ENCODE peak calls at places on chromosome 11, in seven cellular contexts. K is lung, O is dorsolateral prefrontal cortex, I is mammary epithelial cell, X is A549, N is RWPE1, W is PC-3. Q is an unnamed sample.
A peak's percentile ranks its signal among the peaks of the same experiment; 100 is the strongest.

GRCh38 chr11:42526366-42526765 is 785.4 kb upstream of the API5 start:
- DNase-seq in K (no peak), O (peak; percentile 34), I (no peak), X (no peak), N (no peak), W (no peak), Q (no peak)

GRCh38 chr11:18526130-18526520 is 617 bp downstream of the TSG101 start:
- DNase-seq in K (no peak), O (no peak), I (no peak), X (no peak), N (no peak), W (no peak), Q (no peak)

GRCh38 chr11:114308689-114309089 is 12.5 kb downstream of the NNMT start:
- DNase-seq in K (peak; percentile 42), O (no peak), I (peak; percentile 76), X (no peak), N (no peak), W (no peak), Q (no peak)

GRCh38 chr11:8793114-8793777 is 110.7 kb downstream of the RPL27A start:
- DNase-seq in K (no peak), O (no peak), I (no peak), X (no peak), N (no peak), W (no peak), Q (no peak)

GRCh38 chr11:71562120-71562519 is 3.2 kb upstream of the KRTAP5-10 start:
- DNase-seq in K (no peak), O (no peak), I (peak; percentile 18), X (no peak), N (no peak), W (peak; percentile 59), Q (no peak)

GRCh38 chr11:24093410-24093809 is 403.4 kb upstream of the LUZP2 start:
- DNase-seq in K (no peak), O (no peak), I (no peak), X (no peak), N (no peak), W (no peak), Q (no peak)

GRCh38 chr11:19093976-19094375 is 23.0 kb upstream of the ZDHHC13 start:
- DNase-seq in K (no peak), O (no peak), I (peak; percentile 52), X (no peak), N (peak; percentile 42), W (peak; percentile 45), Q (no peak)

GRCh38 chr11:44763111-44763820 is 36.5 kb downstream of the TSPAN18 start:
- DNase-seq in K (no peak), O (no peak), I (peak; percentile 20), X (no peak), N (no peak), W (no peak), Q (no peak)

GRCh38 chr11:107655607-107656006 is 56.2 kb downstream of the SLN start:
- DNase-seq in K (peak; percentile 31), O (no peak), I (no peak), X (no peak), N (no peak), W (no peak), Q (no peak)

GRCh38 chr11:3967695-3968094 is 112.2 kb downstream of the STIM1 start:
- DNase-seq in K (no peak), O (no peak), I (no peak), X (no peak), N (no peak), W (no peak), Q (no peak)

GRCh38 chr11:132913295-132913694 is 619.0 kb downstream of the OPCML start:
- DNase-seq in K (no peak), O (no peak), I (no peak), X (no peak), N (no peak), W (no peak), Q (no peak)

GRCh38 chr11:107719062-107719461 is 7.2 kb upstream of the SLN start:
- DNase-seq in K (no peak), O (no peak), I (no peak), X (no peak), N (no peak), W (no peak), Q (no peak)

GRCh38 chr11:119416606-119417580 is 6.1 kb downstream of the THY1 start:
- DNase-seq in K (no peak), O (peak; percentile 69), I (peak; percentile 44), X (no peak), N (no peak), W (peak; percentile 53), Q (no peak)

GRCh38 chr11:3707176-3707575 is 36.0 kb upstream of the CHRNA10 start:
- DNase-seq in K (no peak), O (no peak), I (no peak), X (no peak), N (no peak), W (no peak), Q (no peak)

GRCh38 chr11:84241374-84242131 is 955.4 kb upstream of the CCDC90B start:
- DNase-seq in K (no peak), O (no peak), I (no peak), X (no peak), N (no peak), W (no peak), Q (no peak)

GRCh38 chr11:14789879-14790484 is 102.0 kb downstream of the CYP2R1 start:
- DNase-seq in K (no peak), O (no peak), I (no peak), X (peak; percentile 10), N (no peak), W (peak; percentile 36), Q (no peak)

GRCh38 chr11:130631119-130631518 is 182.7 kb downstream of the ADAMTS15 start:
- DNase-seq in K (no peak), O (no peak), I (peak; percentile 95), X (peak; percentile 70), N (peak; percentile 88), W (peak; percentile 98), Q (no peak)

GRCh38 chr11:94271885-94272372 is 32.5 kb upstream of the IZUMO1R start:
- DNase-seq in K (no peak), O (no peak), I (peak; percentile 68), X (no peak), N (peak; percentile 41), W (no peak), Q (peak; percentile 38)

GRCh38 chr11:75330279-75330678 is 21.2 kb downstream of the ARRB1 start:
- DNase-seq in K (no peak), O (no peak), I (no peak), X (no peak), N (no peak), W (no peak), Q (no peak)

GRCh38 chr11:63866211-63866610 is 27.3 kb downstream of the MARK2 start:
- DNase-seq in K (peak; percentile 87), O (no peak), I (peak; percentile 61), X (no peak), N (no peak), W (peak; percentile 42), Q (peak; percentile 84)

GRCh38 chr11:8812438-8812837 is 98.6 kb upstream of the AKIP1 start:
- DNase-seq in K (peak; percentile 83), O (no peak), I (no peak), X (peak; percentile 55), N (no peak), W (no peak), Q (no peak)

GRCh38 chr11:58916637-58917036 is 22.7 kb upstream of the GLYATL1 start:
- DNase-seq in K (no peak), O (no peak), I (no peak), X (no peak), N (no peak), W (no peak), Q (no peak)

GRCh38 chr11:122642472-122642922 is 13.0 kb upstream of the UBASH3B start:
- DNase-seq in K (no peak), O (no peak), I (peak; percentile 80), X (peak; percentile 95), N (peak; percentile 61), W (peak; percentile 98), Q (no peak)

DNA sequence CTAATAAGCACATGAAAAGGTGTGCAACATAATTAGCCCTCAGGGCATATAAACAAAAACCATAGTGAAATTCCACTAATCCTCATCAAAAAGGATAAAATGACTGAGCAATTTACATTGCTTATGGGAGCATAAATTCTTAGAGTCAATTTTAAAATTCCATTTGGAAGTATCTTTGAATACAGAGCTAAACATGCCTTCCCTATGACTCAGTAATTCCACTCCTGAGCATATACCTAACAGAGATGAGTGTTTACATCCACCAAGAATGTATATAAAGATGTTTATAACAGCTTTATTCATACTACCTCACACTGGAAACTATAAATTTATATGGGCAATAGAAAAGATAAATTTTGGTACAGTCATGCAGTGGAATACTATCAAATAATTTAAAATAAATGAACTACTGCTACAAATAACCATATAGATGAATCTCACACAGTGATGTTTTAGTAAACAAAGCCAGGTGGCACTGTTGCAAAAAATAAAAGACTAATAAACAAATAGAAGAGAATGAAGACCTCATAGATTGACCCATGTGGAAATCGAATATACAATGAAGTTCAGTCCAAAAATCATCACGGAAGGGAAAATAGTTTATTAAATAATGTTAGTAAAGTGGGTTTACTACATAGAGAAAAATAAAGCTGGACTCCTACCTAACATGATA is 8.2 kb upstream of the OR2D2 start:
- DNase-seq in K (no peak), O (no peak), I (no peak), X (no peak), N (peak; percentile 5), W (peak; percentile 30), Q (no peak)
- TF ChIP-seq CTCF in K (no peak), O (no peak), I (peak; percentile 12), X (no peak), N (no peak), W (peak; percentile 43), Q (peak; percentile 17)

DNA sequence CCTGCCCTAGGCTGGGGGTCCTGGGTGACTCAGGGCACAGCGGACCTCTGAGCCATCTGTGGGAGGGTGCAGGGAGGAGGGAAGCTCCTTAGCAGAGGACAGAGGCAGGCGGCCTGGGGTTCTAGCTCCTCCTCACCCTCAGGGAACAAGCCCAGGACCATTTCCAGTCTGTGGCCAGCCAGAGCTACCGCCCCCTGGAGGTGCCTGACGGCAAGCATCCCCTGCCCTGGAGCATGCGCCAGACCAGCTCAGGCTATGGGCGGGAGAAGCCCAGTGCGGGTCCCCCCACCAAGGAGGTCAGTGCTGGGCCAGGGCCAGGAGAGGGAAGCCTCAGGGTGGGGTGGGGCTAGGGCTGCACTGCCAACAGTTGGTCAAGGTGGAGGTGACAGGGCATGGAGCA is 26.0 kb upstream of the LRRC10B start:
- DNase-seq in K (no peak), O (no peak), I (no peak), X (peak; percentile 33), N (no peak), W (peak; percentile 37), Q (no peak)
- TF ChIP-seq CTCF in K (no peak), O (no peak), I (peak; percentile 55), X (peak; percentile 40), N (peak; percentile 18), W (peak; percentile 75), Q (peak; percentile 68)

DNA sequence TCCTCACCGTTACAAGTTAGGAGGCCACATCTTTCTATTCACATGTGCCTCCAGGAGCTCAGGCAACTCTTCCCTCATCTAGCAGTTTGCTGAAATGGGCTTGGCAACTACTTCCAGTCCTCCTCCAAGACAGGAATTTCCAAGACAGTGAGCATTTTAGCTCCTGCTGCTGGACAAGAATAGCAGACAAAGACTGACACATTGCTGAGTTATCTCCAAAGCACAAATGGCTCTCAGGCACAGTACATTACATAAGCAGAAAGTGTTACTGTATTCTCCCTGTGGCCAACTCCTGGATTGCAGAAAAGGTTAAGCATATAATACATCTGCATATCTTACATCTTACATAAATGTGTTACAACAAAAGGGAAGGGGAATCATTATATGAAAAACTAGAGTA is 83.2 kb upstream of the POU2AF2 start:
- DNase-seq in K (no peak), O (no peak), I (peak; percentile 24), X (no peak), N (no peak), W (no peak), Q (no peak)
- TF ChIP-seq CTCF in K (no peak), O (no peak), I (no peak), X (no peak), N (no peak), W (no peak), Q (no peak)

GRCh38 chr11:69892986-69893555 is 73.9 kb upstream of the FGF3 start:
- DNase-seq in K (no peak), O (no peak), I (no peak), X (no peak), N (no peak), W (peak; percentile 38), Q (no peak)
- TF ChIP-seq CTCF in K (no peak), O (no peak), I (no peak), X (no peak), N (no peak), W (no peak), Q (no peak)

Q was measured in GM13977.